ENCODE peak calls at places on chromosomes 1 and 21, in ten cellular contexts. H is OCI-LY7; R is left ventricle myocardium inferior; V is NCI-H1436 treated with DMSO at 0.1 percent for 48 hours; A is neural crest cell; U is coronary artery; X is ureter; Z is activated CD8-positive, alpha-beta memory T cell treated with anti-CD3 and anti-CD28 coated beads for 4 hours; I is lower leg skin; P is ACHN. J is an unnamed sample.

GRCh38 chr1:77280962-77281361 is 857 bp upstream of the AK5 start:
- DNase-seq in H (no peak), R (no peak), V (no peak), A (no peak), U (no peak), X (no peak), Z (no peak), I (no peak), P (no peak), J (no peak)

GRCh38 chr1:119885903-119886783 is 10.2 kb downstream of the ADAM30 start:
- DNase-seq in H (peak), R (peak), V (no peak), A (peak), U (no peak), X (no peak), Z (peak), I (no peak), P (peak), J (peak)

GRCh38 chr21:14594967-14595366 is 48.9 kb upstream of the SAMSN1 start:
- DNase-seq in H (no peak), R (no peak), V (no peak), A (no peak), U (no peak), X (no peak), Z (no peak), I (no peak), P (no peak), J (no peak)

GRCh38 chr21:46124926-46125845 is 27.3 kb downstream of the COL6A2 start:
- DNase-seq in H (no peak), R (no peak), V (no peak), A (no peak), U (peak), X (no peak), Z (no peak), I (peak), P (no peak), J (no peak)

GRCh38 chr1:115210302-115210711 is 121.0 kb upstream of the TSPAN2 start:
- DNase-seq in H (no peak), R (no peak), V (no peak), A (no peak), U (no peak), X (no peak), Z (no peak), I (no peak), P (no peak), J (no peak)

GRCh38 chr1:55632906-55633305 is 417.7 kb upstream of the USP24 start:
- DNase-seq in H (no peak), R (no peak), V (no peak), A (no peak), U (no peak), X (no peak), Z (no peak), I (no peak), P (no peak), J (no peak)

GRCh38 chr1:184289825-184290550 is 96.8 kb upstream of the C1orf21 start:
- DNase-seq in H (peak), R (no peak), V (no peak), A (no peak), U (no peak), X (no peak), Z (no peak), I (no peak), P (no peak), J (no peak)

GRCh38 chr1:27503961-27504587 is 14.1 kb upstream of the WASF2 start:
- DNase-seq in H (no peak), R (no peak), V (no peak), A (no peak), U (no peak), X (no peak), Z (no peak), I (no peak), P (no peak), J (no peak)

GRCh38 chr21:14482165-14482564 is 64.0 kb downstream of the SAMSN1 start:
- DNase-seq in H (no peak), R (no peak), V (no peak), A (no peak), U (no peak), X (no peak), Z (no peak), I (no peak), P (no peak), J (peak)

GRCh38 chr1:48677306-48678287 is 99.1 kb downstream of the BEND5 start:
- DNase-seq in H (peak), R (peak), V (peak), A (peak), U (no peak), X (peak), Z (no peak), I (no peak), P (peak), J (peak)

GRCh38 chr21:35172231-35172630 is 123.1 kb upstream of the RUNX1 start:
- DNase-seq in H (peak), R (no peak), V (no peak), A (no peak), U (no peak), X (no peak), Z (no peak), I (no peak), P (no peak), J (no peak)

GRCh38 chr1:25817840-25818501 is 1.8 kb upstream of the MTFR1L start:
- DNase-seq in H (no peak), R (peak), V (no peak), A (no peak), U (no peak), X (no peak), Z (no peak), I (peak), P (no peak), J (peak)

GRCh38 chr1:38064232-38064903 is 17.8 kb upstream of the POU3F1 start:
- DNase-seq in H (no peak), R (no peak), V (no peak), A (peak), U (no peak), X (no peak), Z (no peak), I (no peak), P (peak), J (no peak)

GRCh38 chr1:21724098-21724497 is 54.9 kb upstream of the RAP1GAP start:
- DNase-seq in H (no peak), R (no peak), V (no peak), A (no peak), U (no peak), X (no peak), Z (no peak), I (no peak), P (no peak), J (no peak)

GRCh38 chr1:227540170-227541098 is 22.9 kb upstream of the ZNF678 start:
- DNase-seq in H (no peak), R (no peak), V (no peak), A (no peak), U (no peak), X (no peak), Z (no peak), I (peak), P (no peak), J (no peak)

GRCh38 chr1:178137238-178137637 is 43.3 kb downstream of the RASAL2 start:
- DNase-seq in H (no peak), R (no peak), V (no peak), A (no peak), U (no peak), X (no peak), Z (no peak), I (no peak), P (no peak), J (no peak)

GRCh38 chr1:66633128-66633527 is 99.2 kb downstream of the SGIP1 start:
- DNase-seq in H (no peak), R (no peak), V (no peak), A (no peak), U (no peak), X (no peak), Z (no peak), I (no peak), P (no peak), J (no peak)

GRCh38 chr1:47474278-47475193 is 36.7 kb downstream of the FOXD2 start:
- DNase-seq in H (no peak), R (no peak), V (no peak), A (no peak), U (no peak), X (no peak), Z (no peak), I (peak), P (no peak), J (no peak)

GRCh38 chr1:40879487-40880175 is 17.5 kb upstream of the CITED4 start:
- DNase-seq in H (no peak), R (no peak), V (no peak), A (no peak), U (no peak), X (no peak), Z (no peak), I (no peak), P (no peak), J (no peak)

GRCh38 chr1:195082183-195082582 is 1526.1 kb downstream of the KCNT2 start:
- DNase-seq in H (no peak), R (no peak), V (no peak), A (no peak), U (no peak), X (no peak), Z (no peak), I (no peak), P (no peak), J (no peak)

GRCh38 chr1:36148821-36149236 is 457 bp downstream of the TRAPPC3 start:
- DNase-seq in H (no peak), R (no peak), V (no peak), A (no peak), U (no peak), X (no peak), Z (no peak), I (no peak), P (no peak), J (no peak)

GRCh38 chr1:109269981-109270622 is 12.8 kb downstream of the PSRC1 start:
- DNase-seq in H (no peak), R (no peak), V (no peak), A (no peak), U (peak), X (no peak), Z (no peak), I (no peak), P (no peak), J (no peak)

GRCh38 chr1:221031890-221032222 is 152.6 kb downstream of the HLX start:
- DNase-seq in H (no peak), R (no peak), V (no peak), A (no peak), U (no peak), X (no peak), Z (no peak), I (no peak), P (no peak), J (no peak)

GRCh38 chr1:62841587-62842169 is 57.7 kb downstream of the ATG4C start:
- DNase-seq in H (peak), R (no peak), V (peak), A (peak), U (no peak), X (peak), Z (no peak), I (no peak), P (peak), J (no peak)

GRCh38 chr1:180881806-180882509 is 30.7 kb upstream of the KIAA1614 start:
- DNase-seq in H (peak), R (no peak), V (no peak), A (no peak), U (no peak), X (no peak), Z (no peak), I (no peak), P (peak), J (no peak)

GRCh38 chr1:187788686-187789085 is 959.9 kb downstream of the PLA2G4A start:
- DNase-seq in H (no peak), R (no peak), V (no peak), A (no peak), U (no peak), X (no peak), Z (no peak), I (no peak), P (no peak), J (no peak)

GRCh38 chr1:183484254-183484653 is 12.0 kb downstream of the SMG7 start:
- DNase-seq in H (no peak), R (no peak), V (no peak), A (no peak), U (no peak), X (no peak), Z (no peak), I (no peak), P (peak), J (no peak)

GRCh38 chr1:67557731-67558448 is 127.1 kb upstream of the GADD45A start:
- DNase-seq in H (no peak), R (no peak), V (no peak), A (no peak), U (no peak), X (no peak), Z (no peak), I (peak), P (no peak), J (no peak)

GRCh38 chr1:206633708-206634121 is 1.6 kb upstream of the DYRK3 start:
- DNase-seq in H (no peak), R (no peak), V (no peak), A (no peak), U (no peak), X (no peak), Z (no peak), I (no peak), P (peak), J (peak)